ENCODE peak calls at places on chromosomes 1 and 21, in four cellular contexts. One of them, this sample, is unnamed.

GRCh38 chr21:45469273-45470086 is 64.5 kb downstream of the COL18A1 start:
- DNase-seq in hypothalamus: peak
- DNase-seq in AG08395: no peak
- DNase-seq in CD8-positive, alpha-beta memory T cell: peak
- DNase-seq in this sample: no peak

GRCh38 chr1:87318806-87319205 is 9.9 kb upstream of the LMO4 start:
- DNase-seq in hypothalamus: no peak
- DNase-seq in AG08395: no peak
- DNase-seq in CD8-positive, alpha-beta memory T cell: no peak
- DNase-seq in this sample: no peak

GRCh38 chr21:42781150-42781980 is 98.0 kb downstream of the WDR4 start:
- DNase-seq in hypothalamus: no peak
- DNase-seq in AG08395: no peak
- DNase-seq in CD8-positive, alpha-beta memory T cell: no peak
- DNase-seq in this sample: no peak

GRCh38 chr21:34807881-34808568 is 139.2 kb downstream of the CLIC6 start:
- DNase-seq in hypothalamus: no peak
- DNase-seq in AG08395: peak
- DNase-seq in CD8-positive, alpha-beta memory T cell: peak
- DNase-seq in this sample: peak

GRCh38 chr1:11935040-11935378 is 492 bp downstream of the PLOD1 start:
- DNase-seq in hypothalamus: no peak
- DNase-seq in AG08395: no peak
- DNase-seq in CD8-positive, alpha-beta memory T cell: no peak
- DNase-seq in this sample: no peak

GRCh38 chr1:101235241-101235695 is 1.6 kb upstream of the S1PR1 start:
- DNase-seq in hypothalamus: no peak
- DNase-seq in AG08395: no peak
- DNase-seq in CD8-positive, alpha-beta memory T cell: no peak
- DNase-seq in this sample: no peak

GRCh38 chr1:36534711-36535412 is 52.1 kb upstream of the CSF3R start:
- DNase-seq in hypothalamus: no peak
- DNase-seq in AG08395: no peak
- DNase-seq in CD8-positive, alpha-beta memory T cell: no peak
- DNase-seq in this sample: no peak

GRCh38 chr1:225451840-225452515 is 24.1 kb upstream of the LBR start:
- DNase-seq in hypothalamus: no peak
- DNase-seq in AG08395: no peak
- DNase-seq in CD8-positive, alpha-beta memory T cell: no peak
- DNase-seq in this sample: no peak

GRCh38 chr21:45509566-45510465 is 32.4 kb downstream of the SLC19A1 start:
- DNase-seq in hypothalamus: no peak
- DNase-seq in AG08395: no peak
- DNase-seq in CD8-positive, alpha-beta memory T cell: peak
- DNase-seq in this sample: no peak

GRCh38 chr1:101506541-101507164 is 269.8 kb downstream of the S1PR1 start:
- DNase-seq in hypothalamus: peak
- DNase-seq in AG08395: peak
- DNase-seq in CD8-positive, alpha-beta memory T cell: no peak
- DNase-seq in this sample: no peak

GRCh38 chr1:219927956-219928790 is at the start of gene SLC30A10:
- DNase-seq in hypothalamus: peak
- DNase-seq in AG08395: peak
- DNase-seq in CD8-positive, alpha-beta memory T cell: no peak
- DNase-seq in this sample: no peak

GRCh38 chr1:200890818-200891773 is 3.6 kb upstream of the INAVA start:
- DNase-seq in hypothalamus: peak
- DNase-seq in AG08395: peak
- DNase-seq in CD8-positive, alpha-beta memory T cell: peak
- DNase-seq in this sample: no peak

GRCh38 chr1:162627662-162628296 is 4.5 kb upstream of the DDR2 start:
- DNase-seq in hypothalamus: no peak
- DNase-seq in AG08395: no peak
- DNase-seq in CD8-positive, alpha-beta memory T cell: no peak
- DNase-seq in this sample: no peak